ENCODE peak calls at places on chromosomes 11 and 22, in ten cellular contexts. Y is PC-3; P is kidney tubule cell; F is body of pancreas; C is stimulated activated CD8-positive, alpha-beta memory T cell treated with anti-CD3 and anti-CD28 coated beads, Interleukin-12 subunit alpha, Interleukin-12 subunit beta, amount 100 ng/mL, for 1 hour; U is fibroblast of gingiva; K is COR-L47; H is H9; L is mesothelial cell of epicardium; R is activated T-helper 9 cell treated with anti-CD3 and anti-CD28 coated beads, Interleukin-2, amount 50 U/mL, for 16 hours. Q is an unnamed sample.
A peak's percentile ranks its signal among the peaks of the same experiment; 100 is the strongest.

GRCh38 chr11:125207866-125208425 is 43.4 kb downstream of the PKNOX2 start:
- DNase-seq in Y (peak; percentile 17), P (peak; percentile 17), F (no peak), C (no peak), U (no peak), K (no peak), H (no peak), L (no peak), R (no peak), Q (no peak)

GRCh38 chr11:11979487-11980117 is 28.8 kb downstream of the DKK3 start:
- DNase-seq in Y (peak; percentile 13), P (peak; percentile 78), F (peak; percentile 38), C (no peak), U (peak; percentile 68), K (no peak), H (no peak), L (no peak), R (no peak), Q (no peak)

GRCh38 chr11:77320351-77320750 is 18.9 kb upstream of the GDPD4 start:
- DNase-seq in Y (no peak), P (peak; percentile 13), F (no peak), C (no peak), U (no peak), K (no peak), H (no peak), L (no peak), R (no peak), Q (no peak)

GRCh38 chr11:3188496-3189192 is 23.5 kb upstream of the OSBPL5 start:
- DNase-seq in Y (no peak), P (no peak), F (no peak), C (no peak), U (no peak), K (no peak), H (peak; percentile 39), L (no peak), R (no peak), Q (no peak)

GRCh38 chr11:120310875-120311274 is 14.2 kb upstream of the TLCD5 start:
- DNase-seq in Y (no peak), P (no peak), F (no peak), C (no peak), U (no peak), K (peak; percentile 73), H (no peak), L (no peak), R (no peak), Q (no peak)

GRCh38 chr11:47514825-47515647 is 37.9 kb downstream of the CELF1 start:
- DNase-seq in Y (peak; percentile 31), P (peak; percentile 47), F (no peak), C (no peak), U (peak; percentile 56), K (no peak), H (peak; percentile 16), L (no peak), R (peak; percentile 4), Q (no peak)

GRCh38 chr11:8732276-8732675 is 49.7 kb downstream of the RPL27A start:
- DNase-seq in Y (no peak), P (peak; percentile 41), F (no peak), C (no peak), U (peak; percentile 17), K (no peak), H (no peak), L (no peak), R (no peak), Q (no peak)

GRCh38 chr11:62732830-62733229 is 4.5 kb downstream of the TTC9C start:
- DNase-seq in Y (peak; percentile 36), P (no peak), F (no peak), C (no peak), U (peak; percentile 64), K (peak; percentile 25), H (no peak), L (no peak), R (no peak), Q (peak; percentile 8)

GRCh38 chr11:11010624-11011127 is 152.8 kb upstream of the ZBED5 start:
- DNase-seq in Y (peak; percentile 35), P (peak; percentile 63), F (peak; percentile 13), C (no peak), U (no peak), K (no peak), H (peak; percentile 66), L (no peak), R (no peak), Q (no peak)

GRCh38 chr11:26599421-26599820 is 27.4 kb upstream of the MUC15 start:
- DNase-seq in Y (no peak), P (no peak), F (no peak), C (no peak), U (peak; percentile 92), K (no peak), H (no peak), L (no peak), R (no peak), Q (no peak)

GRCh38 chr22:41481131-41481830 is 12.4 kb downstream of the ACO2 start:
- DNase-seq in Y (peak; percentile 46), P (peak; percentile 42), F (no peak), C (no peak), U (peak; percentile 36), K (no peak), H (no peak), L (no peak), R (no peak), Q (no peak)

GRCh38 chr11:68954970-68955958 is 25.5 kb downstream of the MRGPRD start:
- DNase-seq in Y (peak; percentile 52), P (peak; percentile 62), F (no peak), C (no peak), U (no peak), K (no peak), H (peak; percentile 44), L (no peak), R (no peak), Q (no peak)

GRCh38 chr11:67434395-67434881 is 3.0 kb downstream of the PTPRCAP start:
- DNase-seq in Y (no peak), P (no peak), F (no peak), C (no peak), U (no peak), K (no peak), H (no peak), L (no peak), R (no peak), Q (no peak)

GRCh38 chr11:77559686-77560425 is 29.9 kb upstream of the AQP11 start:
- DNase-seq in Y (peak; percentile 86), P (peak; percentile 87), F (no peak), C (no peak), U (peak; percentile 55), K (no peak), H (no peak), L (no peak), R (no peak), Q (no peak)